ENCODE peak calls at places on chromosome 10, in eight cellular contexts. B is HepG2; N is AG04450; W is CD4-positive, alpha-beta T cell; G is OCI-LY7; A is epithelial cell of esophagus; J is lower lobe of right lung; I is heart right ventricle. V is an unnamed sample.
A peak's percentile ranks its signal among the peaks of the same experiment; 100 is the strongest.

GRCh38 chr10:63553031-63553430 is 31.8 kb downstream of the REEP3 start:
- DNase-seq in W (no peak), A (peak; percentile 88), J (no peak), N (peak; percentile 18), I (no peak), G (no peak), B (no peak), V (no peak)

GRCh38 chr10:97292862-97293198 is 393 bp upstream of the ARHGAP19 start:
- DNase-seq in W (no peak), I (no peak), J (no peak), B (no peak), G (no peak), A (no peak), N (no peak), V (no peak)

GRCh38 chr10:102422586-102423129 is 2.0 kb downstream of the FBXL15 start:
- DNase-seq in G (peak; percentile 66), N (no peak), I (peak; percentile 82), W (peak; percentile 35), B (peak; percentile 75), J (peak; percentile 92), A (peak; percentile 76), V (peak; percentile 71)

GRCh38 chr10:97129666-97130065 is 56.1 kb downstream of the SLIT1 start:
- DNase-seq in I (no peak), B (no peak), J (no peak), W (no peak), A (no peak), G (no peak), N (no peak), V (no peak)

GRCh38 chr10:1401056-1401965 is 336.0 kb downstream of the ADARB2 start:
- DNase-seq in G (no peak), I (no peak), N (no peak), W (no peak), J (no peak), A (no peak), B (no peak), V (no peak)

GRCh38 chr10:4865945-4866661 is 40.1 kb downstream of the AKR1E2 start:
- DNase-seq in I (no peak), J (no peak), N (no peak), W (no peak), B (no peak), G (no peak), A (no peak), V (no peak)

GRCh38 chr10:113336549-113337130 is 216.2 kb upstream of the HABP2 start:
- DNase-seq in A (no peak), N (no peak), W (no peak), J (no peak), B (no peak), I (no peak), G (no peak), V (no peak)

GRCh38 chr10:117938104-117938503 is 108.6 kb downstream of the RAB11FIP2 start:
- DNase-seq in A (no peak), G (no peak), I (no peak), J (no peak), N (no peak), W (no peak), B (no peak), V (no peak)

GRCh38 chr10:21293518-21294356 is 231.7 kb downstream of the SKIDA1 start:
- DNase-seq in B (no peak), A (no peak), N (no peak), G (no peak), W (no peak), J (no peak), I (no peak), V (no peak)

GRCh38 chr10:63123963-63124362 is 9.2 kb upstream of the NRBF2 start:
- DNase-seq in G (no peak), W (no peak), J (no peak), I (no peak), B (no peak), N (no peak), A (no peak), V (no peak)

GRCh38 chr10:3692331-3692860 is 92.6 kb downstream of the KLF6 start:
- DNase-seq in J (no peak), B (no peak), G (no peak), W (no peak), N (no peak), I (no peak), A (no peak), V (no peak)

GRCh38 chr10:58180633-58181032 is 87.1 kb downstream of the IPMK start:
- DNase-seq in N (no peak), A (peak; percentile 88), B (no peak), G (no peak), I (no peak), W (no peak), J (no peak), V (no peak)

GRCh38 chr10:58179238-58179637 is 88.5 kb downstream of the IPMK start:
- DNase-seq in N (no peak), G (no peak), W (no peak), J (no peak), B (no peak), I (no peak), A (peak; percentile 76), V (no peak)

GRCh38 chr10:58175990-58176910 is 91.4 kb downstream of the IPMK start:
- DNase-seq in G (no peak), A (peak; percentile 54), B (no peak), J (no peak), W (no peak), I (no peak), N (no peak), V (no peak)

GRCh38 chr10:58177362-58177947 is 90.2 kb downstream of the IPMK start:
- DNase-seq in I (no peak), N (no peak), W (no peak), A (peak; percentile 40), B (peak; percentile 15), J (no peak), G (peak; percentile 35), V (no peak)

DNA sequence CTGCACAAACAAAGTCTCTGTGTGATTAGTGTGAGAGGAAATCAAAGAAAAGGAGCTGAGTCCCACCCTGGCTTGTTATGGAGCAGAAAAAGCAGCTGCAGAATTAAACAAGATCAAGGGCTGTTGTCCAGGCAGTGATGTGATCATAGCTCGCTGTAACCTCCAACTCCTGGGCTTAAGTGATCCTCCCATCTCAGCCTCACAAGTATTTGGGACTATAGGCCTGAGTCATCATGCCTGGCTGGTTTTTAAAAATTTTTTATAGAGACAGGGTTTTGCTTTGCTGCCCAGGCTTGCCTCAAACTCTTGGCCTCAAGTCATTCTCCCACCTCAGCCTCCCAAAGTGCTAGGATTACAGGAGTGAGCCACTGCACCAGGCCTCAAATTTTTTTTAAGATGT is 88.9 kb downstream of the IPMK start:
- DNase-seq in I (no peak), J (no peak), G (no peak), A (peak; percentile 67), B (no peak), W (no peak), N (peak; percentile 20), V (no peak)
- TF ChIP-seq CTCF in I (no peak), J (no peak), G (no peak), A (no peak), B (no peak), W (no peak), N (no peak), V (no peak)

GRCh38 chr10:31619410-31620095 is 300.5 kb downstream of the ZEB1 start:
- DNase-seq in I (peak; percentile 26), N (no peak), J (no peak), W (no peak), A (no peak), G (no peak), B (no peak), V (no peak)

GRCh38 chr10:31621733-31622132 is 302.7 kb downstream of the ZEB1 start:
- DNase-seq in W (no peak), A (no peak), B (no peak), G (no peak), J (no peak), N (no peak), I (no peak), V (no peak)

GRCh38 chr10:31620236-31621151 is 301.5 kb downstream of the ZEB1 start:
- DNase-seq in J (peak; percentile 51), I (peak; percentile 70), G (no peak), B (no peak), A (no peak), N (no peak), W (no peak), V (no peak)

GRCh38 chr10:31623466-31623865 is 304.4 kb downstream of the ZEB1 start:
- DNase-seq in N (no peak), I (no peak), A (no peak), J (no peak), W (no peak), G (no peak), B (no peak), V (no peak)

DNA sequence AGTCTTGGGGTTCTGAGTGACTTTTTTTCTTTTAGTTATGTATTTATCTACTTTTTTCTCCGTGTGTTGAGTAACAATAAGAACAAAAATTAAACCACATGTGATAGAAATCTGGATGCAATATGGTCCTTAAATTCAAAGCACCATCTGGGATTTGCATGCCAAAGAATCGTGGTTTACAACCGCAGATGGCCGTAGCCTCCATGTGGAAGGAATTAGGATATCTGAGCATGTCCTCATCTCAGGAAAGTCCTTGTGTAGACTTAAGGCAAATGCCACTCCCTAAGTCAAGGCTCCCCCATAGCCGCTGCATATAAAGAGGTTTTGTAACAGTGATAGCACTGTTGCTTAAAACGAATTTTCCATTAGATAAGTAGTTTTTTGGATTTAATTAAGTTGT is 304.0 kb downstream of the ZEB1 start:
- DNase-seq in G (no peak), W (no peak), I (no peak), J (no peak), N (no peak), A (no peak), B (no peak), V (no peak)
- TF ChIP-seq CTCF in G (no peak), W (no peak), I (no peak), J (peak; percentile 19), N (peak; percentile 41), A (no peak), B (no peak), V (no peak)

GRCh38 chr10:326350-326749 is 191.1 kb downstream of the ZMYND11 start:
- DNase-seq in A (no peak), N (no peak), W (no peak), G (no peak), B (no peak), J (no peak), I (no peak), V (no peak)
- TF ChIP-seq CTCF in A (no peak), N (no peak), W (no peak), G (no peak), B (no peak), J (no peak), I (no peak), V (no peak)

GRCh38 chr10:15255961-15256360 is 87.5 kb upstream of the NMT2 start:
- DNase-seq in N (no peak), G (no peak), B (no peak), A (no peak), J (no peak), W (no peak), I (no peak), V (no peak)

GRCh38 chr10:15254808-15255655 is 86.5 kb upstream of the NMT2 start:
- DNase-seq in N (no peak), A (no peak), W (peak; percentile 4), I (no peak), J (no peak), B (no peak), G (no peak), V (no peak)

GRCh38 chr10:15252396-15252795 is 83.9 kb upstream of the NMT2 start:
- DNase-seq in J (no peak), B (no peak), A (no peak), N (no peak), W (no peak), G (no peak), I (no peak), V (no peak)

GRCh38 chr10:15251791-15252380 is 83.4 kb upstream of the NMT2 start:
- DNase-seq in B (no peak), I (no peak), N (no peak), J (no peak), A (no peak), G (no peak), W (no peak), V (no peak)

GRCh38 chr10:15253951-15254807 is 85.7 kb upstream of the NMT2 start:
- DNase-seq in J (no peak), B (no peak), W (no peak), I (no peak), A (no peak), G (no peak), N (no peak), V (no peak)
- TF ChIP-seq CTCF in J (no peak), B (no peak), W (no peak), I (no peak), A (no peak), G (no peak), N (no peak), V (no peak)